ENCODE peak calls at places on chromosome 16, in seven cellular contexts. N, L, X, G, E, B and Z are unnamed samples.

GRCh38 chr16:50293994-50294855 is 27.9 kb downstream of the ADCY7 start:
- DNase-seq in X (no peak), B (no peak), N (no peak), G (no peak), L (no peak), E (no peak), Z (no peak)

GRCh38 chr16:90057738-90058173 is 19.4 kb downstream of the PRDM7 start:
- DNase-seq in B (peak; percentile 72), G (peak; percentile 84), E (no peak), X (no peak), L (no peak), N (no peak), Z (peak; percentile 66)

GRCh38 chr16:27232061-27232841 is 28.9 kb downstream of the KDM8 start:
- DNase-seq in E (no peak), X (no peak), B (peak; percentile 32), G (no peak), N (peak; percentile 88), L (no peak), Z (peak; percentile 13)

GRCh38 chr16:57694556-57695377 is at the start of gene DRC7:
- DNase-seq in E (peak; percentile 90), X (peak; percentile 65), B (peak; percentile 41), N (no peak), L (peak; percentile 64), G (peak; percentile 38), Z (peak; percentile 31)

GRCh38 chr16:78289844-78290277 is 190.4 kb downstream of the WWOX start:
- DNase-seq in N (no peak), G (no peak), B (no peak), E (no peak), L (no peak), X (no peak), Z (no peak)

GRCh38 chr16:58464047-58464915 is 35.7 kb upstream of the NDRG4 start:
- DNase-seq in E (peak; percentile 82), X (no peak), G (peak; percentile 22), B (no peak), N (no peak), L (peak; percentile 72), Z (no peak)

GRCh38 chr16:72637306-72637705 is 410.6 kb downstream of the ZFHX3 start:
- DNase-seq in L (no peak), N (no peak), B (peak; percentile 74), G (peak; percentile 84), X (peak; percentile 60), E (no peak), Z (peak; percentile 68)

GRCh38 chr16:64830653-64831052 is 291.2 kb downstream of the CDH11 start:
- DNase-seq in L (no peak), X (no peak), G (peak; percentile 60), B (peak; percentile 40), E (no peak), N (no peak), Z (peak; percentile 27)

GRCh38 chr16:51359141-51359960 is 208.3 kb upstream of the SALL1 start:
- DNase-seq in X (no peak), L (peak; percentile 69), G (peak; percentile 6), N (no peak), E (peak; percentile 73), B (peak; percentile 7), Z (no peak)

GRCh38 chr16:89720859-89721643 is at the start of the genes VPS9D1 and ZNF276:
- DNase-seq in X (peak; percentile 79), N (peak; percentile 70), E (peak; percentile 93), B (peak; percentile 74), G (peak; percentile 92), L (peak; percentile 89), Z (peak; percentile 56)

GRCh38 chr16:31111881-31112466 is 3.8 kb downstream of the BCKDK start:
- DNase-seq in B (no peak), G (no peak), E (no peak), L (no peak), N (no peak), X (no peak), Z (no peak)

GRCh38 chr16:31112711-31113419 is 4.6 kb upstream of the KAT8 start:
- DNase-seq in B (no peak), X (no peak), L (no peak), E (no peak), N (no peak), G (no peak), Z (no peak)

GRCh38 chr16:31113420-31114124 is 3.9 kb upstream of the KAT8 start:
- DNase-seq in E (no peak), X (peak; percentile 13), G (no peak), L (no peak), N (no peak), B (no peak), Z (no peak)

GRCh38 chr16:31117384-31118222 is at the start of gene KAT8:
- DNase-seq in N (peak; percentile 98), L (peak; percentile 94), X (peak; percentile 98), B (peak; percentile 98), G (peak; percentile 100), E (peak; percentile 98), Z (peak; percentile 96)

DNA sequence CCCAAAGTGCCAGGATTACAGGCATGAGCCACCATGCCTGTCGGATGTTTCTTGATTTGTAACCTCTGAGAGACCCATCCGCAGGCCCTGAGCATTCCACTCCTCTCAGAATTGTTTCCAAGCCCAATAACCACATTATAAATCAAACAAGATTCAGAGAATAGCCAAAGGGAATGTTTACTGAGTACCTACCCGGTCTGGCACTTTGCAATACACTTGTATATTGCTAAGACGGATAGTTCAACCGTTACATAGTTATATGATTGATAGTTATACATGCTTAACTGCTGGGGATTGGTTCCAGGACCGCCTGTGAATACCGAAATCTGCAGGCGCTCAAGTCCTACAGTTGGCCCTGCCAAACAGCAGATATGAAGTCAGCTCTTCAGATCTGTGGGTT is 3.0 kb upstream of the KAT8 start:
- DNase-seq in E (no peak), N (no peak), L (no peak), X (no peak), G (no peak), B (no peak), Z (no peak)
- H3K4me3 ChIP-seq in E (no peak overlapping the region), N (no peak overlapping the region), L (no peak overlapping the region), X (no peak overlapping the region), G (no peak overlapping the region), B (no peak overlapping the region), Z (no peak overlapping the region)

DNA sequence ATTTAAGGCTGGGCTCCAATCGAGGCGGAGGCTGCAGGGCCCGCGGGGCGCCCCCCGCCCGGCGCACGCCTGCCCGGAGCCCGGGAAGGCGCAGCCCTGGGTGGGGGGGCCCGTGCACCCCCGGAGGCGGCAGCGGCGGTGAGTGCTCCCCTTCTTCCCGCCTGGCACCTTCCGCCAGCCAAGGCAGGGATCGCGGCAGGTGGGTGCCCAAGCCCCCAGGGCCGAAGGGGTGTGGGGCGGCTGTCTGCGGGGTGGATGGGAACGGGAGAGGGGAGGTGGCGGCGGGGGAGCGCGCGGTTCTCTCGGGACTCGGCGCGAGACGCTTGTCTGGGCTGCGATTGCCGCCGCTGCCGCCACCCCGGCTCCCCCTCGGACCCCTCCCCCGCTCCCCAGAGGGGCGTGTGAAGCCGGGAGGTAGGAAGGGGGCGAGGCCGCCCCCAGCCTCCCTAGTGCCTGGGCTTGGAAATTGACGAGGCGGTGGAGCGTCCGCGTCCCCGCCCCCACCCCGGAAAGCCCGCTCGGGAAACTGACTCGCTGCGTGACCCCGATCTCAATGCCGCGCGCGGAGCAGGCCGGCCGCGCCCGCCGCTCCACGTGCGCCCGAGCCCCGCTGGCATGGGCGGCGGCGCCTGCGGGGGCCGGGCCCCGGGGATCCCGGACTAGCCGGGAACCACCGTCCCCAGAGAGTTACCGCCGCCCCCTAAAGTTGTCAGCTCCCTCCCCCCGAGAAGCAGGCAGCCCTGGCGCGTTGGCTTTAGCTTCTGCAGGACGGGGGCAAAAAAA is 231.5 kb downstream of the MRTFB start:
- DNase-seq in L (no peak), B (peak; percentile 26), X (peak; percentile 18), E (peak; percentile 85), N (no peak), G (peak; percentile 69), Z (no peak)
- H2AFZ ChIP-seq in L (no peak overlapping the region), B (no peak overlapping the region), X (peak overlapping the region; percentile 92), E (peak overlapping the region; percentile 97), N (peak overlapping the region; percentile 70), G (peak overlapping the region; percentile 61), Z (peak overlapping the region; percentile 71)

GRCh38 chr16:46649571-46649970 is 28.4 kb upstream of the SHCBP1 start:
- DNase-seq in G (no peak), X (no peak), B (peak; percentile 72), E (no peak), L (no peak), N (no peak), Z (peak; percentile 65)
- H3K4me3 ChIP-seq in G (no peak overlapping the region), X (no peak overlapping the region), B (peak overlapping the region; percentile 51), E (no peak overlapping the region), L (no peak overlapping the region), N (no peak overlapping the region), Z (no peak overlapping the region)

GRCh38 chr16:380837-381787 is 666 bp downstream of the PGAP6 start:
- DNase-seq in L (peak; percentile 66), X (no peak), B (no peak), N (no peak), E (peak; percentile 77), G (peak; percentile 47), Z (no peak)
- H2AFZ ChIP-seq in L (no peak overlapping the region), X (peak overlapping the region; percentile 45), B (no peak overlapping the region), N (peak overlapping the region; percentile 65), E (no peak overlapping the region), G (peak overlapping the region; percentile 69), Z (peak overlapping the region; percentile 58)

GRCh38 chr16:88684569-88685155 is 1.6 kb downstream of the SNAI3 start:
- DNase-seq in G (no peak), X (no peak), N (no peak), B (no peak), E (peak; percentile 39), L (no peak), Z (no peak)

GRCh38 chr16:88681084-88681680 is 5.1 kb downstream of the SNAI3 start:
- DNase-seq in E (peak; percentile 41), G (no peak), X (no peak), B (no peak), N (peak; percentile 84), L (peak; percentile 82), Z (no peak)

GRCh38 chr16:88680554-88681083 is 5.7 kb downstream of the SNAI3 start:
- DNase-seq in G (no peak), L (no peak), N (no peak), B (no peak), E (no peak), X (no peak), Z (no peak)

GRCh38 chr16:88678224-88678979 is 7.9 kb downstream of the SNAI3 start:
- DNase-seq in X (no peak), L (no peak), N (no peak), B (no peak), G (no peak), E (peak; percentile 61), Z (no peak)

DNA sequence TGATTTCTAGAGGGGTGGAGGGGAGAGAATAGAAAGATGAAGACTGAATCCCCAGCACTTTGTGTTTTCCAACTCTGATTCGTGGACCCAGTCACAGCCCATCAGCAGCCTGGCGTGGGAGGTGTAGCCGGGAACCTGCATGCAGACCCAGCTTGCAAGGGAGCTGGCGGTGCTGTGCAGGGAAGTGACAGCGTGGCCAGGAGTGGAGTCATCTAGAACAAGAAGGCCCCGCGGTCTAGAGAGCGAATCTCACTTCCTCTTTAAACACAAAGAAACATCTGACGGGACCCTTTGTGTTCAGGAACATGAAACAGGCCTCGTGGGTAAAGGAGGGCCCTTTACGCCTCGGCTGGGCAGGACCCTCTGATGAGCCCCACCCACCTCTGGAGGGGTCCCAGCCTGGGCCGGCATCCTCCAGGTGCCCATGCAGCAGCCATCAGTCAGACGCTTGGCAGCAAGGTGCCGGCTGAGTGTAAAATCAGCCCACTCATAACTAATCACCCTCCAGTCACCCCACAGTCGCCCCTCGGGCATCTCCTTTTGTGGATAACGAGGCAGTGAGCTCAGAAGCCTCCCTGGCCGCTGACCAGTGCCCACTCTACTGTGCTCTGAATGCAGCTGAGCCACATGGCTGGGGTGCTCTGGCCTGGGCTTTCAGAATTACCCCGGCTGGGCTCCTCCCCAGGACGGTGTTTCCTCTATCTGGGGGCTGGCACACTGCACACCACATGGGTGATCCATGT is 4.4 kb downstream of the SNAI3 start:
- DNase-seq in N (peak; percentile 76), E (peak; percentile 37), X (no peak), B (peak; percentile 28), G (peak; percentile 57), L (no peak), Z (no peak)
- H3K4me3 ChIP-seq in N (peak overlapping the region; percentile 45), E (no peak overlapping the region), X (no peak overlapping the region), B (no peak overlapping the region), G (no peak overlapping the region), L (no peak overlapping the region), Z (no peak overlapping the region)